ENCODE peak calls at places on chromosomes 5 and 9, in nine cellular contexts. A is M059J, F is globus pallidus, D is T follicular helper cell, R is SK-MEL-5, E is HCT116, I is D341Med, W is endothelial cell, K is SHP77. M is an unnamed sample.

GRCh38 chr9:15642369-15642962 is 89.6 kb downstream of the CCDC171 start:
- DNase-seq in A (peak; percentile 59), F (peak; percentile 16), D (no peak), R (peak; percentile 68), E (peak; percentile 43), I (peak; percentile 40), W (no peak), K (peak; percentile 5), M (peak; percentile 54)

GRCh38 chr5:80959768-80960442 is at the start of gene RASGRF2:
- DNase-seq in A (no peak), F (peak; percentile 39), D (peak; percentile 29), R (no peak), E (no peak), I (peak; percentile 93), W (peak; percentile 56), K (no peak), M (peak; percentile 50)

GRCh38 chr5:33588654-33589372 is 148.0 kb downstream of the TARS1 start:
- DNase-seq in A (no peak), F (no peak), D (no peak), R (peak; percentile 84), E (peak; percentile 47), I (no peak), W (peak; percentile 55), K (peak; percentile 51), M (no peak)

GRCh38 chr5:31936699-31937098 is 237.4 kb downstream of the GOLPH3 start:
- DNase-seq in A (no peak), F (no peak), D (no peak), R (no peak), E (no peak), I (no peak), W (no peak), K (no peak), M (no peak)

GRCh38 chr9:17003576-17004240 is 131.1 kb upstream of the CNTLN start:
- DNase-seq in A (no peak), F (no peak), D (no peak), R (no peak), E (no peak), I (no peak), W (no peak), K (no peak), M (peak; percentile 76)

GRCh38 chr9:135903358-135903656 is 4.0 kb downstream of the CAMSAP1 start:
- DNase-seq in A (no peak), F (no peak), D (no peak), R (no peak), E (no peak), I (no peak), W (no peak), K (no peak), M (no peak)

GRCh38 chr5:87354496-87354895 is 58.2 kb downstream of the CCNH start:
- DNase-seq in A (no peak), F (no peak), D (no peak), R (no peak), E (no peak), I (no peak), W (no peak), K (no peak), M (no peak)

GRCh38 chr5:76492819-76493189 is 89.7 kb downstream of the IQGAP2 start:
- DNase-seq in A (no peak), F (no peak), D (no peak), R (no peak), E (no peak), I (no peak), W (no peak), K (no peak), M (no peak)

GRCh38 chr9:108351571-108351970 is 504.2 kb downstream of the ACTL7B start:
- DNase-seq in A (no peak), F (no peak), D (no peak), R (no peak), E (no peak), I (no peak), W (no peak), K (no peak), M (no peak)

GRCh38 chr5:150441813-150442698 is 7.5 kb downstream of the RPS14 start:
- DNase-seq in A (peak; percentile 28), F (no peak), D (no peak), R (no peak), E (no peak), I (no peak), W (no peak), K (no peak), M (no peak)

GRCh38 chr9:121449786-121450185 is 49.9 kb downstream of the GGTA1 start:
- DNase-seq in A (no peak), F (no peak), D (no peak), R (no peak), E (no peak), I (no peak), W (no peak), K (no peak), M (no peak)

GRCh38 chr5:43314724-43315123 is 1.5 kb upstream of the HMGCS1 start:
- DNase-seq in A (peak; percentile 22), F (no peak), D (no peak), R (no peak), E (no peak), I (no peak), W (no peak), K (no peak), M (no peak)